ENCODE peak calls at places on chromosomes 6 and 20, in four cellular contexts. M, K, U and D are unnamed samples.
A peak's percentile ranks its signal among the peaks of the same experiment; 100 is the strongest.

GRCh38 chr20:45095753-45096371 is 5.1 kb downstream of the KCNS1 start:
- DNase-seq in U (peak; percentile 21), K (no peak), M (peak; percentile 21), D (no peak)

GRCh38 chr6:40661726-40662125 is 74.6 kb upstream of the LRFN2 start:
- DNase-seq in U (no peak), K (no peak), M (no peak), D (no peak)

GRCh38 chr6:129342243-129342642 is 367.7 kb downstream of the ARHGAP18 start:
- DNase-seq in M (no peak), U (no peak), K (no peak), D (no peak)

GRCh38 chr6:12148317-12148801 is 136.2 kb downstream of the HIVEP1 start:
- DNase-seq in K (no peak), M (no peak), U (no peak), D (no peak)

GRCh38 chr6:37283786-37284185 is 25.8 kb upstream of the TMEM217 start:
- DNase-seq in M (no peak), K (peak; percentile 59), U (no peak), D (peak; percentile 85)

GRCh38 chr6:44542401-44543116 is 155.1 kb downstream of the CDC5L start:
- DNase-seq in U (no peak), K (no peak), M (peak; percentile 7), D (no peak)

GRCh38 chr6:139370047-139370706 is 4.3 kb downstream of the CITED2 start:
- DNase-seq in K (no peak), U (no peak), M (no peak), D (no peak)

GRCh38 chr20:8248051-8248450 is 116.0 kb downstream of the PLCB1 start:
- DNase-seq in U (no peak), K (no peak), M (no peak), D (no peak)

GRCh38 chr20:16749573-16749972 is 1.4 kb downstream of the OTOR start:
- DNase-seq in K (no peak), U (no peak), M (no peak), D (no peak)

GRCh38 chr6:78909391-78909790 is 42.0 kb downstream of the IRAK1BP1 start:
- DNase-seq in K (no peak), M (no peak), U (no peak), D (no peak)

GRCh38 chr6:53359843-53360834 is 11.4 kb upstream of the ELOVL5 start:
- DNase-seq in M (no peak), U (no peak), K (no peak), D (no peak)

GRCh38 chr6:44049163-44049988 is 77.9 kb downstream of the MRPL14 start:
- DNase-seq in K (no peak), M (no peak), U (no peak), D (no peak)

DNA sequence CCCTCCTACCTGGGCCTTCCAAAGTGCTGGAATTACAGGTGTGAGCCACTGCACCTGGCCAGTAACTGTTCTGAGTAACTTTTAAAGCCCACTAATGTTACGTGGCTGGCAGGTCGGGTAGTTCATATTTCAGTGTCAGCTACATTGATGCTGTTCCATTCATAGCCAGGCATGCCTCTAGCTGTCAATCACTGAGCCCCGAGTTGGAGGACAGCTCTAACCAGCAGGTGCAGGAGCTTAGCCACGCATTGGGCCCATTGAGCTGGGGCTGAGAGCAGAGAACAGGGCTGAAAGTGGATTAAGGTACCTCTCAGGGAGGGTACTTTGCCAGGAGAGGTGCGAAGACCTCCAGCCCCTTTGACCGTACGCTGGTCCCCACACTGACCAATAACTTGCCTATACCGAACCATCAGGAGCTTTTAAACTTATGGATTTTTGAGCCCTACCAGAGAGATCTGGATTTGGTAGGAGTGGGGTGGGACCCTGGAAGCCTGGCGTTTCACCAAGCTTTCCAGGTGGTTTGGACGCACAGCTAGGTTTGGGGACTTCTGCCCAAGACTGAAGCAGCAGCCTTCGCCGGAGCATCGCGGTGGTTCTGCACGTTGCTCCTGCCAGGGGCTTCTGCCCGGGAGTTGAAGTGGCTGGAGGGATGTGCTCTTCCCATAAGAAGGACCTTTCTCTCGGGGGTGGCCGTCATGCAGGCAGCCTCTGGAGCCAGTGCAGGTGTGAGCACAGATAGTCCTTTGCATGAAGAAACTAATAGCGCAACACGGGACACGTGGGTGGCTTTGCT is 82.6 kb downstream of the SERAC1 start:
- DNase-seq in U (no peak), M (no peak), K (no peak), D (no peak)
- H3K4me1 ChIP-seq in U (no peaks in the 10 kb centered on the region), M (no peaks in the 10 kb centered on the region), K (peaks cover 13% of the 10 kb centered on the region), D (no peaks in the 10 kb centered on the region)

DNA sequence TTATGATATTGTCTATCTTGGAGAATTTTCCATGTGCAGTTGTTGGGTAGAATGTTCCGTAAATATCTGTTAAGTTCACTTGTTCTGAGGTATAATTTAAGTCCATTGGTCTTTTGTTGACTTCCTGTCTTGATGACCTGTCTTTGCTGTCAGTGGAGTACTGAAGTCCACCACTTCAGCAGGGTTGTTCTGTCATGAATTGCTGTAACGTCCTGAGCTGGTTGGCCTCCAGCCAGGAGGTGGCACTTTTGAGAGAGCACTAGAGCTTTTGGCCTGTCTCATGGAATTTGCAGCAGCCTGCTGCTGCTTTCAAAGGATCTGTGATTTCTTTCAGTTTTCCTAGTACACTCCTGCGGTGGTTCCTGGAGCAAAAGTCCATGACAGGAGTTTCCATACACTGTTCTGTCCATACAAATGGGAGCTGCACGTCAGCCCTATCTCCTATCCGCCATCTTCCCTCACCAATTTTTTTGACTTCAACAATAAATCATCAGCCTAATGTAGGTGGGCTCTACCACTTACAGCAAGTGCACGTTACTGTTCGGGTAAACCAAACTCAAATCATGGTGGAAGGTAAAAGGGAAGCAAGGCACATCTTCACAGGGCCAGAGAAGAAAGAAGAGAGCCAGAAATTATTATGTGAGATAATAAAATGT is 46.9 kb upstream of the TRERF1 start:
- DNase-seq in M (no peak), U (no peak), K (peak; percentile 49), D (no peak)
- TF ChIP-seq CTCF in M (no peak), U (no peak), K (no peak), D (no peak)

DNA sequence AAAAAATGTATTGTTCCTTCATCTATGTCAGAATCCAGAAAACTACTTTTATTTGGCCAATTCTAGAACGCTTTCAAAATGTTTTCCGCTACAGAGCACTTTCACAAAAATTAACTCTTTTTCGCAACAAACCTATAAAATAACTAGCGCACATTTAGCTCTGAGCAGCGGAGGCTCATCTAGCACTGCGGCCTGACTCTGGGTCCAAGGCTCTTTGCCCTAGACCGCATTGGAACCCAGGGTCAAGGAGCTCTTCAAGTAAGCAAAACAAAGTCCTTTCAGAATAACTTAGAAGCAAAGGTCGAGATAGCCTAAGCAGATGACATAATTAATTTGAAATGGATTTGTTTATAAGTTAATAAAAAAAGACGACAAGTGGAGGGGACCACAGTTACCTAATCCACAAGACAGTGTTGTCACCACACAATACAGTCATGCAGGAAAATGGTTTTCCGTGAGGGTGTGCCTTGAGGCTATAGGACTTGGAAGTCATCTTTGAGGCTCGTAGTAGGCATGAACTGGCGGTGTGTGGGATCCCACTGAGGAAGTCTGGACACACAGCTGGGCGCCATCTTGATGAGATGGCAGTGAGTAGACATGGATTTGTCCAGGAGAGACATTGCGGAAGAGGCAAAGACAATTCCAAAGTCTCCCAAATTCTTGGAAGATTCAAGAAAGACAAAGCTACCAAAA is 29.2 kb upstream of the IRF4 start:
- DNase-seq in U (no peak), K (no peak), M (no peak), D (no peak)
- H3K9me3 ChIP-seq in U (no peaks in the 10 kb centered on the region), K (no peaks in the 10 kb centered on the region), M (peaks cover 8% of the 10 kb centered on the region), D (peaks cover 8% of the 10 kb centered on the region)

GRCh38 chr6:144341831-144342527 is 56.8 kb downstream of the UTRN start:
- DNase-seq in K (no peak), U (no peak), M (no peak), D (no peak)

GRCh38 chr6:144340541-144341371 is 55.6 kb downstream of the UTRN start:
- DNase-seq in U (no peak), K (no peak), M (no peak), D (no peak)

GRCh38 chr6:144338951-144339681 is 54.0 kb downstream of the UTRN start:
- DNase-seq in M (no peak), K (no peak), U (no peak), D (no peak)

GRCh38 chr6:144338474-144338873 is 53.3 kb downstream of the UTRN start:
- DNase-seq in M (no peak), K (no peak), U (no peak), D (no peak)

DNA sequence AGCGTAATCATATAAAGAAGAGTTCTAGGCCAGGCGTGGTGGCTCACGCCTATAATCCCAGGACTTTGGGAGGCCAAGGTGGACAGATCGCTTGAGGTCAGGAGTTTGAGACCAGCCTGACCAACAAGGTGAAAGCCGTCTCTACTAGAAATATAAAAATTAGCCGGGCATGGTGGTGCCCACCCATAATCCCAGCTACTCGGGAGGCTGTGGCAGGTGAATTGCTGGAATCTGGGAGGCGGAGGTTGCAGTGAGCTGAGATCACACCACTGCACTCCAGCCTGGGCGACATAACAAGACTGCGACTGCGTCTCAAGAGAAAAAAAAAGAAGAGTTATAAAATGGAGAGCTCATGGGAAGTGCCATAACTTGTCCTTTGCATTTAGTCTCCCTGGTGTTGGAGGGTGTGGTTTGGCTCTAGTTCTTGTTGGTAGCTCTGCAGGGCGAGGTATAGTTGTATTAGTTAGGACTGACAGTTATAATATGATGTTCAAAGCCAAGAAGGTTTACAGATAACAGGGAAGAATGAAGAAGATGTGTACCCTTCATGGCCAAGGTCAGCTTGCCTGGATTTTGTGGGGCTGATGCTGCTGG is 54.8 kb downstream of the UTRN start:
- DNase-seq in K (no peak), U (no peak), M (no peak), D (no peak)
- H3K4me1 ChIP-seq in K (peaks cover 94% of the 10 kb centered on the region), U (peaks cover 100% of the 10 kb centered on the region), M (peaks cover 22% of the 10 kb centered on the region), D (peaks cover 46% of the 10 kb centered on the region)

GRCh38 chr20:50772418-50773185 is 22.3 kb upstream of the BCAS4 start:
- DNase-seq in M (peak; percentile 9), U (no peak), K (no peak), D (no peak)
- TF ChIP-seq CTCF in M (no peak), U (no peak), K (no peak), D (no peak)

GRCh38 chr6:164107297-164107995 is 692.9 kb downstream of the QKI start:
- DNase-seq in M (no peak), U (no peak), K (no peak), D (no peak)
- H3K9me3 ChIP-seq in M (no peaks in the 10 kb centered on the region), U (no peaks in the 10 kb centered on the region), K (no peaks in the 10 kb centered on the region), D (no peaks in the 10 kb centered on the region)

DNA sequence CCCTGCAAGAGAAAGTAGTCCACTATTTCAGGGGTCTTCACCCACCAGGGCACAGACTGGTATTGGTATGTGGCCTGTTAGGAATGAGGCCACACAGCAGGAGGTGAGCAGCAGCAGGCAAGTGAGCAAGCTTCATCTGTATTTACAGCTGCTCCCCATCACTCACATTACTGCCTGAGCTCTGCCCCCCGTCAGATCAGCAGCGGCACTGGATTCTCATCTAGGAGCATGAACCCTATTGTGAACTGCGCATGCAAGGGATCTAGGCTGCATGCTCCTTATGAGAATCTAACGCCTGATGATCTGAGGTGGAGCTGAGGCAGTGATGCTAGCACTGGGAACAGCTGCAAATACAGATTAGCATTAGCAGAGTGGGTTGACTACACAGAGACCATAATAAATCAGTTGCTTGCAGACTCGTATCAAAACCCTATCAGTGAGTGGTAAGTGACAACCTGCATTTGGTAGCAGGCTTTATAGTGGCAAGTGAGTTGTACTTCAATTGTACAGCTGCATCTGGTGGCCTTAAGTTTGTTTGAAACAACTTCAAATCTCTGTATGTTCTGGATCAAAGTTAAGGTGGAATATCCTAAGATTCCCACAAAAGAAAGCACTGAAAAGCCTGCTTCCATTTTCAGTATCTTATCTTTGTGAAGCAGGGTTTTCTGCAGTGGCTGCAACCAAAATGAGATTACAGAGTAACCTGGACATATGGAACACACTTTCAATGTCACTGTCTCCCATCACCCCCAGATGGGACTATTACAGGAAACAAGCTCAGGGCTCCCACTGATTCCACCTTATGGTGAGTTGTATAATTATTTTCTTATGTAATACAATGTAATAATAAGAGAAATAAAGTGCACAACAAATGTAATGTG is 12.8 kb downstream of the C6orf141 start:
- DNase-seq in M (no peak), U (no peak), K (no peak), D (no peak)
- H3K4me1 ChIP-seq in M (no peaks in the 10 kb centered on the region), U (no peaks in the 10 kb centered on the region), K (peaks cover 9% of the 10 kb centered on the region), D (no peaks in the 10 kb centered on the region)

GRCh38 chr20:43304598-43304997 is 114.9 kb upstream of the PTPRT start:
- DNase-seq in U (no peak), M (no peak), K (no peak), D (no peak)
- TF ChIP-seq CTCF in U (no peak), M (no peak), K (no peak), D (no peak)

GRCh38 chr20:54933212-54933904 is 458.0 kb downstream of the DOK5 start:
- DNase-seq in M (no peak), K (no peak), U (no peak), D (no peak)
- H3K9me3 ChIP-seq in M (no peaks in the 10 kb centered on the region), K (no peaks in the 10 kb centered on the region), U (no peaks in the 10 kb centered on the region), D (no peaks in the 10 kb centered on the region)